ENCODE peak calls at places on chromosomes 12 and 14, in seven cellular contexts. J is IMR-90, Z is GM23338, W is astrocyte, O is endothelial cell of umbilical vein, G is OCI-LY7, R is osteoblast. K is an unnamed sample. For H4K20me1, the result is how much of the 10 kb centered on the place peaks cover.

GRCh38 chr12:42969357-42969756 is 379.8 kb upstream of the PRICKLE1 start:
- DNase-seq in J (no peak), Z (no peak), W (no peak), O (peak), G (no peak), R (no peak), K (no peak)

GRCh38 chr14:68688872-68689371 is 103.9 kb downstream of the ZFP36L1 start:
- DNase-seq in J (peak), Z (peak), W (peak), O (no peak), G (peak), R (peak), K (no peak)

GRCh38 chr12:24625103-24625502 is 323.8 kb downstream of the BCAT1 start:
- DNase-seq in J (no peak), Z (no peak), W (no peak), O (no peak), G (no peak), R (no peak), K (no peak)

GRCh38 chr12:14989790-14990189 is 16.9 kb downstream of the PDE6H start:
- DNase-seq in J (no peak), Z (no peak), W (no peak), O (no peak), G (peak), R (no peak), K (no peak)

GRCh38 chr14:50599700-50600444 is 39.9 kb downstream of the ATL1 start:
- DNase-seq in J (peak), Z (peak), W (peak), O (peak), G (peak), R (peak), K (peak)

GRCh38 chr12:132555686-132556085 is 54.7 kb downstream of the LRCOL1 start:
- DNase-seq in J (no peak), Z (no peak), W (no peak), O (no peak), G (no peak), R (no peak), K (no peak)

GRCh38 chr12:67710582-67710981 is 62.0 kb downstream of the DYRK2 start:
- DNase-seq in J (peak), Z (no peak), W (peak), O (no peak), G (no peak), R (peak), K (peak)

GRCh38 chr14:41899416-41899815 is 292.7 kb downstream of the LRFN5 start:
- DNase-seq in J (peak), Z (no peak), W (peak), O (no peak), G (no peak), R (no peak), K (no peak)

GRCh38 chr12:106527356-106527755 is 55.4 kb upstream of the RFX4 start:
- DNase-seq in J (peak), Z (no peak), W (peak), O (peak), G (no peak), R (peak), K (no peak)

GRCh38 chr14:79971330-79971729 is 240.0 kb downstream of the DIO2 start:
- DNase-seq in J (peak), Z (no peak), W (peak), O (no peak), G (no peak), R (peak), K (no peak)

GRCh38 chr12:103728323-103728722 is 112.7 kb downstream of the NT5DC3 start:
- DNase-seq in J (peak), Z (no peak), W (no peak), O (no peak), G (no peak), R (no peak), K (no peak)

GRCh38 chr14:101717663-101718490 is 43.6 kb upstream of the PPP2R5C start:
- DNase-seq in J (no peak), Z (no peak), W (no peak), O (no peak), G (no peak), R (peak), K (no peak)

GRCh38 chr14:41350476-41350875 is 256.2 kb upstream of the LRFN5 start:
- DNase-seq in J (no peak), Z (no peak), W (no peak), O (no peak), G (no peak), R (no peak), K (no peak)

GRCh38 chr14:23483216-23483854 is 13.8 kb downstream of the NGDN start:
- DNase-seq in J (peak), Z (peak), W (no peak), O (no peak), G (peak), R (no peak), K (no peak)

GRCh38 chr14:53183071-53183470 is 29.9 kb upstream of the DDHD1 start:
- DNase-seq in J (no peak), Z (peak), W (no peak), O (peak), G (no peak), R (no peak), K (no peak)

GRCh38 chr14:32085182-32085844 is 8.2 kb downstream of the ARHGAP5 start:
- DNase-seq in J (no peak), Z (no peak), W (no peak), O (no peak), G (no peak), R (no peak), K (no peak)

GRCh38 chr12:57996520-57996919 is 55.2 kb downstream of the ATP23 start:
- DNase-seq in J (no peak), Z (no peak), W (no peak), O (no peak), G (no peak), R (no peak), K (no peak)

GRCh38 chr14:45096218-45096617 is 12.3 kb downstream of the PRPF39 start:
- DNase-seq in J (no peak), Z (no peak), W (no peak), O (no peak), G (no peak), R (no peak), K (no peak)

GRCh38 chr14:86865934-86866333 is 1127.0 kb downstream of the GALC start:
- DNase-seq in J (no peak), Z (peak), W (no peak), O (no peak), G (no peak), R (no peak), K (no peak)

GRCh38 chr14:50335389-50335788 is 23.3 kb downstream of the DMAC2L start:
- DNase-seq in J (peak), Z (peak), W (peak), O (peak), G (no peak), R (no peak), K (no peak)

GRCh38 chr12:89016970-89017778 is 335.1 kb downstream of the DUSP6 start:
- DNase-seq in J (peak), Z (peak), W (peak), O (peak), G (peak), R (peak), K (peak)

GRCh38 chr12:2792670-2793500 is 1.9 kb upstream of the FKBP4 start:
- DNase-seq in J (no peak), Z (no peak), W (no peak), O (no peak), G (no peak), R (no peak), K (no peak)

GRCh38 chr12:69908208-69908607 is 83.2 kb downstream of the MYRFL start:
- DNase-seq in J (no peak), Z (no peak), W (no peak), O (peak), G (no peak), R (no peak), K (peak)

GRCh38 chr14:102187044-102187443 is 47.3 kb downstream of the WDR20 start:
- DNase-seq in J (peak), Z (no peak), W (peak), O (peak), G (no peak), R (peak), K (peak)

GRCh38 chr14:55028066-55028465 is 1.0 kb downstream of the SOCS4 start:
- DNase-seq in J (peak), Z (no peak), W (no peak), O (peak), G (peak), R (no peak), K (no peak)

GRCh38 chr14:55028476-55028875 is 1.4 kb downstream of the SOCS4 start:
- DNase-seq in J (no peak), Z (no peak), W (no peak), O (no peak), G (no peak), R (no peak), K (no peak)

GRCh38 chr14:55025948-55026347 is 951 bp downstream of the WDHD1 start:
- DNase-seq in J (no peak), Z (no peak), W (no peak), O (no peak), G (no peak), R (peak), K (no peak)

GRCh38 chr14:55026441-55026792 is 482 bp downstream of the WDHD1 start:
- DNase-seq in J (no peak), Z (no peak), W (no peak), O (no peak), G (no peak), R (peak), K (no peak)

DNA sequence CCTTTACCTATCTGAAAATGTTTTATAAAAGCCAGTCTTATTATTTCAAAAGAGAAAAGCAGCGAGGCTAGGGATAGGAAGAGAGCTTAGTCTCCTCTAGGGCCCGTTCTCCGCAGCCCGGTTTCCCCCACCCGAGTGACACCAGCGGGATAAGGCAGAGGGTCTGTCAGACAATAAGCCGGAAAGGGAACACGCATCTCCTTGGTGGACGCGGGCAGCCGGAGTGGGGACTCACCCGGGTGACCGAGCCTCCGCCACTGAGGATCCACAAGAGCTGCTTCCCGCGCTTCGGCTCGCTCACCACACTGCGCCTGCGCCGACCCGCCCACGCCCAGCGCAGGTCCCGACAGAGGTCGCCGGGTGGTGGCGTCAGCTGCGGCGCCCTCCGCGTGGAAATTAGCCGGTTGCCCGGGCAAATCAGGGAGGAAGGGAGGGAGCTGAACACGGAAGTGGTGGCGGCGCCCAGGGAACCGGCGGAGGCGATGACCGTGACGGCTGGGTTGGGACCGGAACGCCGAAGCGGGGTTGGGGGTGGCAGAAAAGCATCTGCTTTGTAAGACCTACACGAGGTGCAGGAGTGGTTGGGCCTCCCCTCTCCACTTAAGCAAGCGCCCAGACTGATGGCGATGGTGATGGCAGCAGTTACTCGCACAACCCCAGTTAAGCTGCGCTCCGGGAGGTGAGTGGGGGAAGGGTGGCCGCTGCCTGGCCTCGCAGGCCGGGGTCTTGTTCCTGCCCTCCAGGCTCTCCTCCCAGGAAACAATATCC is at the start of the genes SOCS4 and WDHD1:
- DNase-seq in J (peak), Z (peak), W (peak), O (peak), G (peak), R (peak), K (peak)
- TF ChIP-seq CTCF in J (peak), Z (no peak), W (no peak), O (no peak), G (no peak), R (no peak), K (no peak)

GRCh38 chr14:91382712-91383111 is 34.9 kb downstream of the CCDC88C start:
- DNase-seq in J (no peak), Z (no peak), W (no peak), O (no peak), G (peak), R (no peak), K (no peak)
- H4K20me1 ChIP-seq in J (under half), Z (under half), W (under half), O (under half), G (half or more), R (under half), K (under half)

GRCh38 chr12:90989617-90990232 is 15.0 kb downstream of the EPYC start:
- DNase-seq in J (no peak), Z (no peak), W (no peak), O (no peak), G (no peak), R (peak), K (no peak)

GRCh38 chr12:90987101-90987500 is 17.7 kb downstream of the EPYC start:
- DNase-seq in J (no peak), Z (no peak), W (peak), O (no peak), G (no peak), R (no peak), K (no peak)

GRCh38 chr12:90984114-90984513 is 20.7 kb downstream of the EPYC start:
- DNase-seq in J (no peak), Z (peak), W (no peak), O (no peak), G (no peak), R (no peak), K (no peak)

GRCh38 chr12:90991952-90992465 is 12.8 kb downstream of the EPYC start:
- DNase-seq in J (no peak), Z (no peak), W (no peak), O (no peak), G (no peak), R (no peak), K (no peak)

DNA sequence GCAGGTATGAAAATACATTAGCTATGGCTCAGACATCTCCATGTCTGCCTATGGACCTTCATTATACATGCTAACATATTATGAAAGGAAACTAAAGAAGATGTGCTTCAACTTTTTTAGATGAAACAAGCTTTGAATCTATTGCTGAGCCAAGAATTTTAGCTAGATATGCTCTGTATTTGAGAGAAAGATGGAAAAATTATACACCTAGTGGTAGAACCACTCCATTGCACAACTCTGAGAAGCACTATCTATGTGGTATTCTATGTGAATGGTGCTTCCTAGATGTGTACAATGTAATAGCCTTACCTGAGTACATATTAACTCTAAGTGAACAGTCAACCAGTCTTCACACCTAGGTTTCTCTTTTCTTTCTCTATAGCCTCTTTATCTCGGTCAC is 17.3 kb downstream of the EPYC start:
- DNase-seq in J (no peak), Z (no peak), W (no peak), O (no peak), G (no peak), R (no peak), K (peak)
- TF ChIP-seq CTCF in J (no peak), Z (no peak), W (peak), O (no peak), G (peak), R (peak), K (no peak)

GRCh38 chr12:122516544-122517361 is 10.0 kb downstream of the RSRC2 start:
- DNase-seq in J (no peak), Z (no peak), W (no peak), O (no peak), G (no peak), R (no peak), K (peak)
- H4K20me1 ChIP-seq in J (half or more), Z (under half), W (half or more), O (under half), G (under half), R (half or more), K (under half)

GRCh38 chr14:99784508-99784907 is 8.7 kb upstream of the EML1 start:
- DNase-seq in J (no peak), Z (no peak), W (no peak), O (no peak), G (no peak), R (no peak), K (no peak)

GRCh38 chr14:99781091-99781490 is 12.1 kb upstream of the EML1 start:
- DNase-seq in J (no peak), Z (no peak), W (no peak), O (no peak), G (no peak), R (no peak), K (no peak)

GRCh38 chr14:99779751-99780150 is 13.5 kb upstream of the EML1 start:
- DNase-seq in J (peak), Z (no peak), W (peak), O (no peak), G (no peak), R (no peak), K (peak)

GRCh38 chr14:99780690-99781089 is 12.5 kb upstream of the EML1 start:
- DNase-seq in J (no peak), Z (no peak), W (no peak), O (no peak), G (no peak), R (no peak), K (no peak)

DNA sequence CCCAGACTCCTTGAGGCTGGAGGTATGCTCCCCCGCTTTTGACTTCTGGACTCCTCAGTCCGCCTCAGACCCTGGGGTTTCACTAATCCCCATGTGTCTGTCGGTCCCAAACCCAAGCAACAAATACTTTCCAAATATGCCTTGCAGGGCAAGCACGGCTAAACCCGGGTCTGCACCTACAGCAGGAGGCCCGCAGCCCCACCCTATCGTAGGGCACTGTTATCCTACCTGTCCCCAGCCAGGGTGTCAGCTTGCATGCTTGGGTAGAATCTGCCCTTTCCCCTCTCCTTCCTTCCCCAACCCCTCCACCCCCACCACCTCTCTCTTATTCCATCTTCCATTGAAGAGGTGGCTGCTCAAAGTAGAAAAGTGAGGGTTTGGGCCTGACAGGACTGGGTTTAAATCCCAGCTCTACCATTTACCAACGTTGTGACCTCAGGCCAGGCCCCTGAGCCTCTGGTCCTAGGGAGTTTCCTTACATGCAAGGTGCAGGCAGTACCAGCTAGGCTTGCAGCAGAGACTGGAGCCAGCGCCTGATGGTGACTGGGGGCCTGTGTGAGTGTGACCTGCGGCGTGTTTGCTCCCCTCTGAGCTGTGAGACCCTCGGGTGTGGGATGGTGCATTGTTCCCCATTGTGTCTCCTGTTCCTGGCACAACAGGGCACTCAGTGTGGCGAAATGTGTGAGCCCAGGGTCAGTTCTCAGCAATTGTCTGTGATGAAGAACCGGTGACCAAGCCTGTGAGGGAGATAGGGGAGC is 11.2 kb upstream of the EML1 start:
- DNase-seq in J (no peak), Z (no peak), W (no peak), O (no peak), G (no peak), R (no peak), K (no peak)
- TF ChIP-seq CTCF in J (no peak), Z (no peak), W (no peak), O (no peak), G (no peak), R (no peak), K (no peak)

GRCh38 chr12:47801170-47801903 is 18.4 kb downstream of the HDAC7 start:
- DNase-seq in J (no peak), Z (no peak), W (no peak), O (peak), G (no peak), R (peak), K (no peak)

GRCh38 chr12:47800582-47800981 is 19.1 kb downstream of the HDAC7 start:
- DNase-seq in J (no peak), Z (no peak), W (no peak), O (no peak), G (no peak), R (no peak), K (no peak)

GRCh38 chr12:47802312-47802711 is 17.4 kb downstream of the HDAC7 start:
- DNase-seq in J (no peak), Z (peak), W (no peak), O (no peak), G (peak), R (no peak), K (no peak)

GRCh38 chr12:47803196-47803875 is 16.4 kb downstream of the HDAC7 start:
- DNase-seq in J (no peak), Z (no peak), W (no peak), O (no peak), G (no peak), R (no peak), K (no peak)

GRCh38 chr12:47801904-47802246 is 17.8 kb downstream of the HDAC7 start:
- DNase-seq in J (no peak), Z (no peak), W (no peak), O (peak), G (no peak), R (no peak), K (no peak)
- H4K20me1 ChIP-seq in J (half or more), Z (under half), W (half or more), O (under half), G (under half), R (half or more), K (under half)

GRCh38 chr12:7061596-7061995 is 1.1 kb downstream of the C1S start:
- DNase-seq in J (no peak), Z (no peak), W (no peak), O (no peak), G (no peak), R (no peak), K (no peak)

GRCh38 chr12:7058850-7059249 is 1.7 kb upstream of the C1S start:
- DNase-seq in J (no peak), Z (no peak), W (no peak), O (no peak), G (no peak), R (no peak), K (no peak)

GRCh38 chr12:7061138-7061537 is 620 bp downstream of the C1S start:
- DNase-seq in J (no peak), Z (peak), W (no peak), O (no peak), G (no peak), R (no peak), K (no peak)

GRCh38 chr12:7059780-7060179 is 738 bp upstream of the C1S start:
- DNase-seq in J (no peak), Z (no peak), W (no peak), O (no peak), G (no peak), R (no peak), K (no peak)

DNA sequence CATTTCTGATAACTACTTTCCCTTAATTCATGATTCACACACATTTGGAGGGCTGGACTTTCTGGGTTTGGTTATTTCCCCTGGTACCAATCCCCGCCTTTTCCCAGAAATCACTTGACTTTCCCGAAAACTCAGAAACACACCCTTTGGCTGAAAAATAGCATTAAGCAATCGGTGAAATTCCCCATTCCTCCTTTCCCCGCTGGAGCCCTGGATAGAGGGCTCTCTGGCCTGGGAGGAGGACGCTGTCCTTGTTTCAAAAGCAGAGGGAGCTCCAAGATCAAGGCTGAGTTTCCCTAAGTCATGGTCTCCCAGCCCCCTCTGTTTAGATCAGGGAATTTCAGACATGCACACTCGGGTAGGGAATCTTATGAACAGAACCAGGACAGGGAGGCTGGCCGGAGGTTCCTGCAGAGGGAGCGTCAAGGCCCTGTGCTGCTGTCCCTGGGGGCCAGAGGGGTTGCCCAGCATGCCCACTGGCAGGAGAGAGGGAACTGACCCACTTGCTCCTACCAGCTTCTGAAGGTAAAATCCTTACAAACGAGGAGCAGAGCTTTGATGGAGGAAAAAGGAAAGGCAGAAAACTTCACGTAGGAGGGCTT is at the start of gene C1S:
- DNase-seq in J (peak), Z (peak), W (peak), O (peak), G (no peak), R (peak), K (peak)
- TF ChIP-seq CTCF in J (peak), Z (peak), W (peak), O (no peak), G (no peak), R (peak), K (peak)

K was measured in mammary epithelial cell.